ENCODE peak calls at places on chromosomes 4 and X, in seven cellular contexts. One of them, this sample, is unnamed.

GRCh38 chr4:67130411-67130810 is 414.9 kb downstream of the CENPC start:
- DNase-seq in psoas muscle: no peak
- DNase-seq in astrocyte of the spinal cord: peak; percentile 8
- DNase-seq in activated CD4-positive, alpha-beta T cell treated with anti-CD3 and anti-CD28 coated beads, Interleukin-2, amount 50 U/mL, for 1 hour: no peak
- DNase-seq in stomach: no peak
- DNase-seq in stimulated activated CD8-positive, alpha-beta memory T cell treated with anti-CD3 and anti-CD28 coated beads, Interleukin-2, amount 100 ng/mL, for 48 hours: no peak
- DNase-seq in brain microvascular endothelial cell: no peak
- DNase-seq in this sample: no peak

GRCh38 chrX:108225456-108225730 is 133.8 kb downstream of the ATG4A start:
- DNase-seq in psoas muscle: no peak
- DNase-seq in astrocyte of the spinal cord: peak; percentile 51
- DNase-seq in activated CD4-positive, alpha-beta T cell treated with anti-CD3 and anti-CD28 coated beads, Interleukin-2, amount 50 U/mL, for 1 hour: no peak
- DNase-seq in stomach: no peak
- DNase-seq in stimulated activated CD8-positive, alpha-beta memory T cell treated with anti-CD3 and anti-CD28 coated beads, Interleukin-2, amount 100 ng/mL, for 48 hours: no peak
- DNase-seq in brain microvascular endothelial cell: no peak
- DNase-seq in this sample: no peak

GRCh38 chr4:137587796-137588195 is 55.5 kb upstream of the PCDH18 start:
- DNase-seq in psoas muscle: no peak
- DNase-seq in astrocyte of the spinal cord: no peak
- DNase-seq in activated CD4-positive, alpha-beta T cell treated with anti-CD3 and anti-CD28 coated beads, Interleukin-2, amount 50 U/mL, for 1 hour: no peak
- DNase-seq in stomach: no peak
- DNase-seq in stimulated activated CD8-positive, alpha-beta memory T cell treated with anti-CD3 and anti-CD28 coated beads, Interleukin-2, amount 100 ng/mL, for 48 hours: no peak
- DNase-seq in brain microvascular endothelial cell: no peak
- DNase-seq in this sample: no peak

GRCh38 chrX:9816094-9816700 is 30.0 kb downstream of the SHROOM2 start:
- DNase-seq in psoas muscle: no peak
- DNase-seq in astrocyte of the spinal cord: peak; percentile 72
- DNase-seq in activated CD4-positive, alpha-beta T cell treated with anti-CD3 and anti-CD28 coated beads, Interleukin-2, amount 50 U/mL, for 1 hour: no peak
- DNase-seq in stomach: no peak
- DNase-seq in stimulated activated CD8-positive, alpha-beta memory T cell treated with anti-CD3 and anti-CD28 coated beads, Interleukin-2, amount 100 ng/mL, for 48 hours: no peak
- DNase-seq in brain microvascular endothelial cell: peak; percentile 45
- DNase-seq in this sample: no peak

GRCh38 chr4:174538123-174538875 is 16.0 kb upstream of the HPGD start:
- DNase-seq in psoas muscle: no peak
- DNase-seq in astrocyte of the spinal cord: no peak
- DNase-seq in activated CD4-positive, alpha-beta T cell treated with anti-CD3 and anti-CD28 coated beads, Interleukin-2, amount 50 U/mL, for 1 hour: no peak
- DNase-seq in stomach: no peak
- DNase-seq in stimulated activated CD8-positive, alpha-beta memory T cell treated with anti-CD3 and anti-CD28 coated beads, Interleukin-2, amount 100 ng/mL, for 48 hours: no peak
- DNase-seq in brain microvascular endothelial cell: no peak
- DNase-seq in this sample: no peak

GRCh38 chrX:20029728-20030127 is 38.9 kb upstream of the BCLAF3 start:
- DNase-seq in psoas muscle: no peak
- DNase-seq in astrocyte of the spinal cord: no peak
- DNase-seq in activated CD4-positive, alpha-beta T cell treated with anti-CD3 and anti-CD28 coated beads, Interleukin-2, amount 50 U/mL, for 1 hour: no peak
- DNase-seq in stomach: peak; percentile 70
- DNase-seq in stimulated activated CD8-positive, alpha-beta memory T cell treated with anti-CD3 and anti-CD28 coated beads, Interleukin-2, amount 100 ng/mL, for 48 hours: no peak
- DNase-seq in brain microvascular endothelial cell: no peak
- DNase-seq in this sample: peak; percentile 65

GRCh38 chr4:879730-880079 is 52.4 kb downstream of the GAK start:
- DNase-seq in psoas muscle: no peak
- DNase-seq in astrocyte of the spinal cord: no peak
- DNase-seq in activated CD4-positive, alpha-beta T cell treated with anti-CD3 and anti-CD28 coated beads, Interleukin-2, amount 50 U/mL, for 1 hour: peak; percentile 22
- DNase-seq in stomach: no peak
- DNase-seq in stimulated activated CD8-positive, alpha-beta memory T cell treated with anti-CD3 and anti-CD28 coated beads, Interleukin-2, amount 100 ng/mL, for 48 hours: peak; percentile 44
- DNase-seq in brain microvascular endothelial cell: no peak
- DNase-seq in this sample: no peak

GRCh38 chr4:2105559-2105958 is 46.4 kb downstream of the NAT8L start:
- DNase-seq in psoas muscle: no peak
- DNase-seq in astrocyte of the spinal cord: no peak
- DNase-seq in activated CD4-positive, alpha-beta T cell treated with anti-CD3 and anti-CD28 coated beads, Interleukin-2, amount 50 U/mL, for 1 hour: no peak
- DNase-seq in stomach: no peak
- DNase-seq in stimulated activated CD8-positive, alpha-beta memory T cell treated with anti-CD3 and anti-CD28 coated beads, Interleukin-2, amount 100 ng/mL, for 48 hours: no peak
- DNase-seq in brain microvascular endothelial cell: peak; percentile 38
- DNase-seq in this sample: no peak

GRCh38 chrX:10722804-10723364 is 102.5 kb upstream of the MID1 start:
- DNase-seq in psoas muscle: no peak
- DNase-seq in astrocyte of the spinal cord: peak; percentile 51
- DNase-seq in activated CD4-positive, alpha-beta T cell treated with anti-CD3 and anti-CD28 coated beads, Interleukin-2, amount 50 U/mL, for 1 hour: peak; percentile 14
- DNase-seq in stomach: peak; percentile 59
- DNase-seq in stimulated activated CD8-positive, alpha-beta memory T cell treated with anti-CD3 and anti-CD28 coated beads, Interleukin-2, amount 100 ng/mL, for 48 hours: peak; percentile 7
- DNase-seq in brain microvascular endothelial cell: peak; percentile 60
- DNase-seq in this sample: peak; percentile 38

GRCh38 chr4:69760455-69760854 is at the start of gene SULT1B1:
- DNase-seq in psoas muscle: no peak
- DNase-seq in astrocyte of the spinal cord: peak; percentile 68
- DNase-seq in activated CD4-positive, alpha-beta T cell treated with anti-CD3 and anti-CD28 coated beads, Interleukin-2, amount 50 U/mL, for 1 hour: peak; percentile 29
- DNase-seq in stomach: peak; percentile 58
- DNase-seq in stimulated activated CD8-positive, alpha-beta memory T cell treated with anti-CD3 and anti-CD28 coated beads, Interleukin-2, amount 100 ng/mL, for 48 hours: peak; percentile 0
- DNase-seq in brain microvascular endothelial cell: peak; percentile 47
- DNase-seq in this sample: no peak

GRCh38 chr4:81504685-81505598 is 33.2 kb upstream of the RASGEF1B start:
- DNase-seq in psoas muscle: peak; percentile 64
- DNase-seq in astrocyte of the spinal cord: no peak
- DNase-seq in activated CD4-positive, alpha-beta T cell treated with anti-CD3 and anti-CD28 coated beads, Interleukin-2, amount 50 U/mL, for 1 hour: peak; percentile 65
- DNase-seq in stomach: peak; percentile 52
- DNase-seq in stimulated activated CD8-positive, alpha-beta memory T cell treated with anti-CD3 and anti-CD28 coated beads, Interleukin-2, amount 100 ng/mL, for 48 hours: peak; percentile 40
- DNase-seq in brain microvascular endothelial cell: no peak
- DNase-seq in this sample: peak; percentile 62

GRCh38 chr4:110120506-110120905 is 77.9 kb downstream of the ELOVL6 start:
- DNase-seq in psoas muscle: no peak
- DNase-seq in astrocyte of the spinal cord: no peak
- DNase-seq in activated CD4-positive, alpha-beta T cell treated with anti-CD3 and anti-CD28 coated beads, Interleukin-2, amount 50 U/mL, for 1 hour: no peak
- DNase-seq in stomach: no peak
- DNase-seq in stimulated activated CD8-positive, alpha-beta memory T cell treated with anti-CD3 and anti-CD28 coated beads, Interleukin-2, amount 100 ng/mL, for 48 hours: no peak
- DNase-seq in brain microvascular endothelial cell: no peak
- DNase-seq in this sample: no peak

GRCh38 chr4:53498712-53499111 is 92.6 kb downstream of the LNX1 start:
- DNase-seq in psoas muscle: no peak
- DNase-seq in astrocyte of the spinal cord: no peak
- DNase-seq in activated CD4-positive, alpha-beta T cell treated with anti-CD3 and anti-CD28 coated beads, Interleukin-2, amount 50 U/mL, for 1 hour: no peak
- DNase-seq in stomach: no peak
- DNase-seq in stimulated activated CD8-positive, alpha-beta memory T cell treated with anti-CD3 and anti-CD28 coated beads, Interleukin-2, amount 100 ng/mL, for 48 hours: no peak
- DNase-seq in brain microvascular endothelial cell: no peak
- DNase-seq in this sample: no peak

GRCh38 chrX:40539214-40540142 is 41.3 kb upstream of the ATP6AP2 start:
- DNase-seq in psoas muscle: peak; percentile 49
- DNase-seq in astrocyte of the spinal cord: peak; percentile 16
- DNase-seq in activated CD4-positive, alpha-beta T cell treated with anti-CD3 and anti-CD28 coated beads, Interleukin-2, amount 50 U/mL, for 1 hour: peak; percentile 71
- DNase-seq in stomach: no peak
- DNase-seq in stimulated activated CD8-positive, alpha-beta memory T cell treated with anti-CD3 and anti-CD28 coated beads, Interleukin-2, amount 100 ng/mL, for 48 hours: peak; percentile 54
- DNase-seq in brain microvascular endothelial cell: peak; percentile 23
- DNase-seq in this sample: peak; percentile 13

GRCh38 chr4:114595207-114595606 is 3.4 kb upstream of the UGT8 start:
- DNase-seq in psoas muscle: no peak
- DNase-seq in astrocyte of the spinal cord: no peak
- DNase-seq in activated CD4-positive, alpha-beta T cell treated with anti-CD3 and anti-CD28 coated beads, Interleukin-2, amount 50 U/mL, for 1 hour: no peak
- DNase-seq in stomach: no peak
- DNase-seq in stimulated activated CD8-positive, alpha-beta memory T cell treated with anti-CD3 and anti-CD28 coated beads, Interleukin-2, amount 100 ng/mL, for 48 hours: no peak
- DNase-seq in brain microvascular endothelial cell: no peak
- DNase-seq in this sample: no peak

GRCh38 chr4:13944095-13944501 is 316.6 kb upstream of the BOD1L1 start:
- DNase-seq in psoas muscle: no peak
- DNase-seq in astrocyte of the spinal cord: no peak
- DNase-seq in activated CD4-positive, alpha-beta T cell treated with anti-CD3 and anti-CD28 coated beads, Interleukin-2, amount 50 U/mL, for 1 hour: no peak
- DNase-seq in stomach: no peak
- DNase-seq in stimulated activated CD8-positive, alpha-beta memory T cell treated with anti-CD3 and anti-CD28 coated beads, Interleukin-2, amount 100 ng/mL, for 48 hours: no peak
- DNase-seq in brain microvascular endothelial cell: no peak
- DNase-seq in this sample: peak; percentile 70

GRCh38 chr4:76545161-76545884 is 110.3 kb downstream of the SHROOM3 start:
- DNase-seq in psoas muscle: no peak
- DNase-seq in astrocyte of the spinal cord: peak; percentile 73
- DNase-seq in activated CD4-positive, alpha-beta T cell treated with anti-CD3 and anti-CD28 coated beads, Interleukin-2, amount 50 U/mL, for 1 hour: no peak
- DNase-seq in stomach: no peak
- DNase-seq in stimulated activated CD8-positive, alpha-beta memory T cell treated with anti-CD3 and anti-CD28 coated beads, Interleukin-2, amount 100 ng/mL, for 48 hours: no peak
- DNase-seq in brain microvascular endothelial cell: no peak
- DNase-seq in this sample: no peak

GRCh38 chr4:41844327-41844726 is 90.9 kb upstream of the TMEM33 start:
- DNase-seq in psoas muscle: no peak
- DNase-seq in astrocyte of the spinal cord: no peak
- DNase-seq in activated CD4-positive, alpha-beta T cell treated with anti-CD3 and anti-CD28 coated beads, Interleukin-2, amount 50 U/mL, for 1 hour: no peak
- DNase-seq in stomach: no peak
- DNase-seq in stimulated activated CD8-positive, alpha-beta memory T cell treated with anti-CD3 and anti-CD28 coated beads, Interleukin-2, amount 100 ng/mL, for 48 hours: no peak
- DNase-seq in brain microvascular endothelial cell: no peak
- DNase-seq in this sample: no peak

GRCh38 chr4:38189445-38189844 is 229.2 kb downstream of the PTTG2 start:
- DNase-seq in psoas muscle: no peak
- DNase-seq in astrocyte of the spinal cord: peak; percentile 89
- DNase-seq in activated CD4-positive, alpha-beta T cell treated with anti-CD3 and anti-CD28 coated beads, Interleukin-2, amount 50 U/mL, for 1 hour: no peak
- DNase-seq in stomach: no peak
- DNase-seq in stimulated activated CD8-positive, alpha-beta memory T cell treated with anti-CD3 and anti-CD28 coated beads, Interleukin-2, amount 100 ng/mL, for 48 hours: peak; percentile 13
- DNase-seq in brain microvascular endothelial cell: peak; percentile 91
- DNase-seq in this sample: no peak

GRCh38 chr4:65623509-65623908 is 46.8 kb downstream of the EPHA5 start:
- DNase-seq in psoas muscle: no peak
- DNase-seq in astrocyte of the spinal cord: peak; percentile 83
- DNase-seq in activated CD4-positive, alpha-beta T cell treated with anti-CD3 and anti-CD28 coated beads, Interleukin-2, amount 50 U/mL, for 1 hour: no peak
- DNase-seq in stomach: no peak
- DNase-seq in stimulated activated CD8-positive, alpha-beta memory T cell treated with anti-CD3 and anti-CD28 coated beads, Interleukin-2, amount 100 ng/mL, for 48 hours: no peak
- DNase-seq in brain microvascular endothelial cell: peak; percentile 82
- DNase-seq in this sample: no peak

GRCh38 chr4:5760936-5761480 is 50.0 kb downstream of the EVC start:
- DNase-seq in psoas muscle: no peak
- DNase-seq in astrocyte of the spinal cord: no peak
- DNase-seq in activated CD4-positive, alpha-beta T cell treated with anti-CD3 and anti-CD28 coated beads, Interleukin-2, amount 50 U/mL, for 1 hour: no peak
- DNase-seq in stomach: no peak
- DNase-seq in stimulated activated CD8-positive, alpha-beta memory T cell treated with anti-CD3 and anti-CD28 coated beads, Interleukin-2, amount 100 ng/mL, for 48 hours: no peak
- DNase-seq in brain microvascular endothelial cell: no peak
- DNase-seq in this sample: no peak